ENCODE peak calls at places on chromosomes 4 and X, in ten cellular contexts. One of them, this sample, is unnamed.

GRCh38 chr4:123453006-123453685 is 56.6 kb downstream of the SPRY1 start:
- DNase-seq in endothelial cell of umbilical vein: no peak
- DNase-seq in suprapubic skin: no peak
- DNase-seq in breast epithelium: no peak
- DNase-seq in sigmoid colon: no peak
- DNase-seq in K562: no peak
- DNase-seq in H1: no peak
- DNase-seq in transverse colon: no peak
- DNase-seq in stomach: no peak
- DNase-seq in upper lobe of left lung: no peak
- DNase-seq in this sample: no peak

GRCh38 chrX:9493936-9494335 is 29.1 kb downstream of the TBL1X start:
- DNase-seq in suprapubic skin: no peak
- DNase-seq in K562: no peak
- DNase-seq in endothelial cell of umbilical vein: no peak
- DNase-seq in sigmoid colon: no peak
- DNase-seq in stomach: no peak
- DNase-seq in upper lobe of left lung: no peak
- DNase-seq in transverse colon: no peak
- DNase-seq in H1: no peak
- DNase-seq in breast epithelium: no peak
- DNase-seq in this sample: no peak

GRCh38 chr4:48602222-48602621 is 112.2 kb downstream of the ZAR1 start:
- DNase-seq in endothelial cell of umbilical vein: no peak
- DNase-seq in upper lobe of left lung: no peak
- DNase-seq in breast epithelium: no peak
- DNase-seq in transverse colon: no peak
- DNase-seq in stomach: no peak
- DNase-seq in K562: no peak
- DNase-seq in H1: no peak
- DNase-seq in sigmoid colon: no peak
- DNase-seq in suprapubic skin: no peak
- DNase-seq in this sample: no peak

GRCh38 chrX:42462917-42463316 is 315.0 kb downstream of the PPP1R2C start:
- DNase-seq in suprapubic skin: no peak
- DNase-seq in transverse colon: no peak
- DNase-seq in upper lobe of left lung: no peak
- DNase-seq in breast epithelium: no peak
- DNase-seq in stomach: no peak
- DNase-seq in endothelial cell of umbilical vein: no peak
- DNase-seq in H1: no peak
- DNase-seq in sigmoid colon: no peak
- DNase-seq in K562: no peak
- DNase-seq in this sample: no peak

GRCh38 chr4:80026080-80026479 is 46.9 kb downstream of the ANTXR2 start:
- DNase-seq in transverse colon: no peak
- DNase-seq in breast epithelium: no peak
- DNase-seq in stomach: no peak
- DNase-seq in sigmoid colon: no peak
- DNase-seq in suprapubic skin: no peak
- DNase-seq in H1: no peak
- DNase-seq in K562: no peak
- DNase-seq in upper lobe of left lung: no peak
- DNase-seq in endothelial cell of umbilical vein: peak; percentile 27
- DNase-seq in this sample: no peak

GRCh38 chr4:48187813-48188212 is 53.8 kb upstream of the TXK start:
- DNase-seq in sigmoid colon: no peak
- DNase-seq in endothelial cell of umbilical vein: no peak
- DNase-seq in transverse colon: no peak
- DNase-seq in suprapubic skin: no peak
- DNase-seq in upper lobe of left lung: no peak
- DNase-seq in breast epithelium: no peak
- DNase-seq in H1: no peak
- DNase-seq in K562: peak; percentile 27
- DNase-seq in stomach: no peak
- DNase-seq in this sample: no peak

GRCh38 chr4:123505457-123506310 is 109.1 kb downstream of the SPRY1 start:
- DNase-seq in sigmoid colon: peak; percentile 78
- DNase-seq in transverse colon: peak; percentile 37
- DNase-seq in H1: peak; percentile 96
- DNase-seq in endothelial cell of umbilical vein: peak; percentile 74
- DNase-seq in upper lobe of left lung: peak; percentile 91
- DNase-seq in stomach: peak; percentile 62
- DNase-seq in K562: peak; percentile 14
- DNase-seq in suprapubic skin: peak; percentile 81
- DNase-seq in breast epithelium: no peak
- DNase-seq in this sample: no peak

GRCh38 chr4:152919826-152920225 is 16.3 kb upstream of the FHDC1 start:
- DNase-seq in endothelial cell of umbilical vein: no peak
- DNase-seq in transverse colon: no peak
- DNase-seq in suprapubic skin: no peak
- DNase-seq in stomach: no peak
- DNase-seq in K562: no peak
- DNase-seq in H1: no peak
- DNase-seq in breast epithelium: no peak
- DNase-seq in sigmoid colon: no peak
- DNase-seq in upper lobe of left lung: no peak
- DNase-seq in this sample: no peak

GRCh38 chr4:8820178-8821102 is 51.2 kb downstream of the HMX1 start:
- DNase-seq in stomach: peak; percentile 14
- DNase-seq in transverse colon: peak; percentile 3
- DNase-seq in breast epithelium: peak; percentile 5
- DNase-seq in K562: no peak
- DNase-seq in upper lobe of left lung: peak; percentile 53
- DNase-seq in sigmoid colon: peak; percentile 32
- DNase-seq in H1: no peak
- DNase-seq in suprapubic skin: peak; percentile 68
- DNase-seq in endothelial cell of umbilical vein: no peak
- DNase-seq in this sample: peak; percentile 72

GRCh38 chr4:169907705-169908104 is 118.5 kb downstream of the MFAP3L start:
- DNase-seq in H1: no peak
- DNase-seq in suprapubic skin: no peak
- DNase-seq in breast epithelium: no peak
- DNase-seq in upper lobe of left lung: no peak
- DNase-seq in transverse colon: no peak
- DNase-seq in K562: no peak
- DNase-seq in sigmoid colon: no peak
- DNase-seq in stomach: no peak
- DNase-seq in endothelial cell of umbilical vein: no peak
- DNase-seq in this sample: no peak

GRCh38 chr4:55426518-55426917 is 30.8 kb downstream of the TMEM165 start:
- DNase-seq in transverse colon: no peak
- DNase-seq in H1: no peak
- DNase-seq in K562: no peak
- DNase-seq in sigmoid colon: no peak
- DNase-seq in suprapubic skin: no peak
- DNase-seq in stomach: no peak
- DNase-seq in breast epithelium: no peak
- DNase-seq in upper lobe of left lung: no peak
- DNase-seq in endothelial cell of umbilical vein: no peak
- DNase-seq in this sample: no peak

GRCh38 chr4:152138451-152138850 is 377.6 kb upstream of the GATB start:
- DNase-seq in sigmoid colon: no peak
- DNase-seq in H1: no peak
- DNase-seq in endothelial cell of umbilical vein: no peak
- DNase-seq in stomach: no peak
- DNase-seq in suprapubic skin: no peak
- DNase-seq in breast epithelium: no peak
- DNase-seq in K562: no peak
- DNase-seq in upper lobe of left lung: no peak
- DNase-seq in transverse colon: no peak
- DNase-seq in this sample: no peak

GRCh38 chr4:81504685-81505598 is 33.2 kb upstream of the RASGEF1B start:
- DNase-seq in H1: no peak
- DNase-seq in breast epithelium: peak; percentile 50
- DNase-seq in sigmoid colon: peak; percentile 86
- DNase-seq in stomach: peak; percentile 52
- DNase-seq in transverse colon: peak; percentile 73
- DNase-seq in K562: no peak
- DNase-seq in suprapubic skin: peak; percentile 87
- DNase-seq in upper lobe of left lung: no peak
- DNase-seq in endothelial cell of umbilical vein: peak; percentile 9
- DNase-seq in this sample: no peak

GRCh38 chr4:8473198-8473919 is 32.8 kb downstream of the TRMT44 start:
- DNase-seq in upper lobe of left lung: peak; percentile 79
- DNase-seq in transverse colon: no peak
- DNase-seq in stomach: no peak
- DNase-seq in H1: no peak
- DNase-seq in breast epithelium: no peak
- DNase-seq in suprapubic skin: no peak
- DNase-seq in sigmoid colon: no peak
- DNase-seq in endothelial cell of umbilical vein: no peak
- DNase-seq in K562: no peak
- DNase-seq in this sample: no peak

GRCh38 chrX:153517941-153518834 is 746 bp downstream of the ATP2B3 start:
- DNase-seq in stomach: no peak
- DNase-seq in H1: no peak
- DNase-seq in upper lobe of left lung: peak; percentile 51
- DNase-seq in endothelial cell of umbilical vein: no peak
- DNase-seq in K562: no peak
- DNase-seq in transverse colon: no peak
- DNase-seq in breast epithelium: no peak
- DNase-seq in sigmoid colon: no peak
- DNase-seq in suprapubic skin: no peak
- DNase-seq in this sample: no peak

GRCh38 chr4:74772783-74773182 is 21.5 kb downstream of the BTC start:
- DNase-seq in stomach: no peak
- DNase-seq in K562: no peak
- DNase-seq in breast epithelium: no peak
- DNase-seq in upper lobe of left lung: no peak
- DNase-seq in suprapubic skin: no peak
- DNase-seq in H1: no peak
- DNase-seq in sigmoid colon: no peak
- DNase-seq in transverse colon: no peak
- DNase-seq in endothelial cell of umbilical vein: no peak
- DNase-seq in this sample: no peak
- H3K27me3 ChIP-seq in stomach: no peaks in the 10 kb centered on the region
- H3K27me3 ChIP-seq in K562: no peaks in the 10 kb centered on the region
- H3K27me3 ChIP-seq in breast epithelium: no peaks in the 10 kb centered on the region
- H3K27me3 ChIP-seq in upper lobe of left lung: no peaks in the 10 kb centered on the region
- H3K27me3 ChIP-seq in suprapubic skin: no peaks in the 10 kb centered on the region
- H3K27me3 ChIP-seq in H1: no peaks in the 10 kb centered on the region
- H3K27me3 ChIP-seq in sigmoid colon: no peaks in the 10 kb centered on the region
- H3K27me3 ChIP-seq in transverse colon: no peaks in the 10 kb centered on the region
- H3K27me3 ChIP-seq in endothelial cell of umbilical vein: no peaks in the 10 kb centered on the region
- H3K27me3 ChIP-seq in this sample: no peaks in the 10 kb centered on the region

DNA sequence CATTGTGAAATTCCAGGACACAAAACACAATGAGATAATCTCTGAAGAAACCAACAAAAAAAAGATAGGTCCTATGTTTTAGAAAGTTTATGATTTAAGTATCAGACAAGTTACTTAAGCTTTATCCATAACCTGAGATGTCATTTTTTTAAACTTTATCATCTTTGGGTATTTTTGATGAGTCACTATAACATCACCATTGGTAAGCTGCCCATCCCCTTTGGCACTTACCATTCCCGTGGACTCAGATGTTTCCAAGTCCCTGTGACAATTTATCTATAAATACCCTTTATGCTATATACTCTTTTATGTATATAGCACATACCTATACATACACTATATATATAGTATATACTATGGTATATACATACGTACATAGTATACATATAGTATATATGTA is 198.9 kb upstream of the GEMIN8 start:
- DNase-seq in stomach: no peak
- DNase-seq in H1: no peak
- DNase-seq in breast epithelium: no peak
- DNase-seq in transverse colon: no peak
- DNase-seq in K562: no peak
- DNase-seq in upper lobe of left lung: no peak
- DNase-seq in endothelial cell of umbilical vein: no peak
- DNase-seq in sigmoid colon: no peak
- DNase-seq in suprapubic skin: no peak
- DNase-seq in this sample: no peak
- TF ChIP-seq POLR2A in stomach: no peak
- TF ChIP-seq POLR2A in H1: no peak
- TF ChIP-seq POLR2A in breast epithelium: no peak
- TF ChIP-seq POLR2A in transverse colon: no peak
- TF ChIP-seq POLR2A in K562: no peak
- TF ChIP-seq POLR2A in upper lobe of left lung: no peak
- TF ChIP-seq POLR2A in endothelial cell of umbilical vein: no peak
- TF ChIP-seq POLR2A in sigmoid colon: no peak
- TF ChIP-seq POLR2A in suprapubic skin: no peak
- TF ChIP-seq POLR2A in this sample: no peak

DNA sequence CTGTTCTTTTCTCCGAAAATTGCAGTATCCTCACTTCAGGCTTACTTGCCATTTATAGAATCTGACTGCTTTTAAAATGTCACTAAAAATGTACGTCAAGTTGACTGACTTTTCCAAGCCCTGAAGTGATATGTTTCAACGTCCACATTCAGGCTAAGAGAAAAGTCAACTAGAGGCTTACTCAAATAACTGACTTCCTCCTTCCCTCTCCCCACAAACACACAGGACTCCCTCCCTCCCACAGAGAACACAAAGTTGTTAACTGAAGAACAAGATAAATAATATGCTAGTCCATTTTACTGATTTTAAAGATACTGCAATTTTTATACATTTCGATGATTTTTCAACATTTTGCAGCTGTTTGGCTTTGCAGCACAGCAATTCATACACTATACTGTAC is 13.8 kb upstream of the CDKL2 start:
- DNase-seq in endothelial cell of umbilical vein: no peak
- DNase-seq in K562: no peak
- DNase-seq in suprapubic skin: no peak
- DNase-seq in breast epithelium: no peak
- DNase-seq in upper lobe of left lung: no peak
- DNase-seq in transverse colon: no peak
- DNase-seq in H1: no peak
- DNase-seq in stomach: no peak
- DNase-seq in sigmoid colon: no peak
- DNase-seq in this sample: no peak
- TF ChIP-seq POLR2AphosphoS5 in endothelial cell of umbilical vein: no peak
- TF ChIP-seq POLR2AphosphoS5 in K562: no peak
- TF ChIP-seq POLR2AphosphoS5 in suprapubic skin: no peak
- TF ChIP-seq POLR2AphosphoS5 in breast epithelium: no peak
- TF ChIP-seq POLR2AphosphoS5 in upper lobe of left lung: no peak
- TF ChIP-seq POLR2AphosphoS5 in transverse colon: no peak
- TF ChIP-seq POLR2AphosphoS5 in H1: no peak
- TF ChIP-seq POLR2AphosphoS5 in stomach: no peak
- TF ChIP-seq POLR2AphosphoS5 in sigmoid colon: no peak
- TF ChIP-seq POLR2AphosphoS5 in this sample: no peak

GRCh38 chrX:147405764-147406163 is 506.0 kb upstream of the FMR1 start:
- DNase-seq in breast epithelium: no peak
- DNase-seq in H1: no peak
- DNase-seq in suprapubic skin: no peak
- DNase-seq in sigmoid colon: peak; percentile 54
- DNase-seq in transverse colon: no peak
- DNase-seq in K562: no peak
- DNase-seq in upper lobe of left lung: no peak
- DNase-seq in stomach: no peak
- DNase-seq in endothelial cell of umbilical vein: no peak
- DNase-seq in this sample: no peak

DNA sequence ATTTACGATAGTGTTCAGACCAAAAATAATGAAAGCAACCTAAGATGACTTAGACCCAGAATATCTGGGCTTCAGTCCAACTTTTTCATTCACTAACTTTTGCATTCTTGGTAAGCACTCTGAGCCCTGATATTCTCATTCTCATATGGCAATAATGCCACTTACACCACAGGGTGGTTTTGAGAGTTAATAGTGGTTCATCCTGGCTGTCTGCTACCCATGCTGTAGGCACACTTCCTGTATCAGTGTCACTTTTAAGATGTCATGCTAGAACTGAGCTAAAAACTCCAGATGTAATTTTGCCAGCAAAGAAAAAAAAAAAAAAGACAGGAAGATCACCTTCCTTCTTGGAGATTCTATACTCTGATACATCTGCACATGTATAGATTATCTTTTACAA is 508.6 kb upstream of the FMR1 start:
- DNase-seq in stomach: no peak
- DNase-seq in upper lobe of left lung: no peak
- DNase-seq in H1: no peak
- DNase-seq in K562: no peak
- DNase-seq in suprapubic skin: no peak
- DNase-seq in sigmoid colon: no peak
- DNase-seq in breast epithelium: no peak
- DNase-seq in transverse colon: no peak
- DNase-seq in endothelial cell of umbilical vein: no peak
- DNase-seq in this sample: no peak
- H3K27me3 ChIP-seq in stomach: no peaks in the 10 kb centered on the region
- H3K27me3 ChIP-seq in upper lobe of left lung: no peaks in the 10 kb centered on the region
- H3K27me3 ChIP-seq in H1: no peaks in the 10 kb centered on the region
- H3K27me3 ChIP-seq in K562: no peaks in the 10 kb centered on the region
- H3K27me3 ChIP-seq in suprapubic skin: no peaks in the 10 kb centered on the region
- H3K27me3 ChIP-seq in sigmoid colon: no peaks in the 10 kb centered on the region
- H3K27me3 ChIP-seq in breast epithelium: no peaks in the 10 kb centered on the region
- H3K27me3 ChIP-seq in transverse colon: no peaks in the 10 kb centered on the region
- H3K27me3 ChIP-seq in endothelial cell of umbilical vein: no peaks in the 10 kb centered on the region
- H3K27me3 ChIP-seq in this sample: no peaks in the 10 kb centered on the region